ENCODE peak calls at places on chromosomes 4 and X, in nine cellular contexts. One of them, this sample, is unnamed.

GRCh38 chr4:175470141-175470540 is 341.9 kb downstream of the GPM6A start:
- DNase-seq in fibroblast of mammary gland: no peak
- DNase-seq in tibial nerve: no peak
- DNase-seq in mucosa of descending colon: no peak
- DNase-seq in NCI-H460: no peak
- DNase-seq in NCI-H1417: no peak
- DNase-seq in cardiac fibroblast: no peak
- DNase-seq in iPS-NIHi11: no peak
- DNase-seq in ovary: no peak
- DNase-seq in this sample: no peak

GRCh38 chr4:153115322-153116100 is 88.7 kb upstream of the TRIM2 start:
- DNase-seq in ovary: no peak
- DNase-seq in NCI-H1417: no peak
- DNase-seq in cardiac fibroblast: peak; percentile 54
- DNase-seq in mucosa of descending colon: peak; percentile 38
- DNase-seq in NCI-H460: no peak
- DNase-seq in iPS-NIHi11: no peak
- DNase-seq in fibroblast of mammary gland: peak; percentile 80
- DNase-seq in tibial nerve: no peak
- DNase-seq in this sample: no peak

GRCh38 chr4:139301821-139302611 is at the start of gene NDUFC1:
- DNase-seq in NCI-H460: no peak
- DNase-seq in iPS-NIHi11: peak; percentile 54
- DNase-seq in mucosa of descending colon: peak; percentile 66
- DNase-seq in tibial nerve: peak; percentile 38
- DNase-seq in fibroblast of mammary gland: peak; percentile 36
- DNase-seq in NCI-H1417: peak; percentile 13
- DNase-seq in cardiac fibroblast: peak; percentile 47
- DNase-seq in ovary: peak; percentile 70
- DNase-seq in this sample: peak; percentile 75

GRCh38 chr4:132334081-132334480 is 815.0 kb upstream of the PCDH10 start:
- DNase-seq in mucosa of descending colon: no peak
- DNase-seq in iPS-NIHi11: no peak
- DNase-seq in fibroblast of mammary gland: peak; percentile 7
- DNase-seq in cardiac fibroblast: peak; percentile 19
- DNase-seq in NCI-H1417: no peak
- DNase-seq in tibial nerve: no peak
- DNase-seq in ovary: no peak
- DNase-seq in NCI-H460: no peak
- DNase-seq in this sample: no peak

GRCh38 chr4:52713456-52713937 is 37.7 kb downstream of the ERVMER34-1 start:
- DNase-seq in ovary: no peak
- DNase-seq in tibial nerve: no peak
- DNase-seq in fibroblast of mammary gland: no peak
- DNase-seq in cardiac fibroblast: peak; percentile 8
- DNase-seq in mucosa of descending colon: no peak
- DNase-seq in NCI-H460: no peak
- DNase-seq in iPS-NIHi11: no peak
- DNase-seq in NCI-H1417: no peak
- DNase-seq in this sample: no peak

GRCh38 chr4:112942077-112942476 is 107.4 kb upstream of the ANK2 start:
- DNase-seq in NCI-H1417: no peak
- DNase-seq in mucosa of descending colon: no peak
- DNase-seq in cardiac fibroblast: no peak
- DNase-seq in tibial nerve: no peak
- DNase-seq in ovary: no peak
- DNase-seq in fibroblast of mammary gland: no peak
- DNase-seq in iPS-NIHi11: no peak
- DNase-seq in NCI-H460: no peak
- DNase-seq in this sample: no peak

GRCh38 chrX:110201799-110202198 is 116.1 kb downstream of the AMMECR1 start:
- DNase-seq in mucosa of descending colon: no peak
- DNase-seq in tibial nerve: no peak
- DNase-seq in iPS-NIHi11: no peak
- DNase-seq in ovary: no peak
- DNase-seq in NCI-H460: no peak
- DNase-seq in fibroblast of mammary gland: peak; percentile 44
- DNase-seq in cardiac fibroblast: no peak
- DNase-seq in NCI-H1417: no peak
- DNase-seq in this sample: no peak

GRCh38 chrX:153565996-153566580 is 32.9 kb downstream of the CCNQ start:
- DNase-seq in tibial nerve: no peak
- DNase-seq in mucosa of descending colon: no peak
- DNase-seq in cardiac fibroblast: no peak
- DNase-seq in iPS-NIHi11: peak; percentile 64
- DNase-seq in ovary: no peak
- DNase-seq in NCI-H1417: no peak
- DNase-seq in fibroblast of mammary gland: no peak
- DNase-seq in NCI-H460: no peak
- DNase-seq in this sample: peak; percentile 52

GRCh38 chrX:132226169-132226568 is 6.9 kb upstream of the RAP2C start:
- DNase-seq in mucosa of descending colon: no peak
- DNase-seq in ovary: no peak
- DNase-seq in NCI-H1417: peak; percentile 1
- DNase-seq in tibial nerve: no peak
- DNase-seq in NCI-H460: no peak
- DNase-seq in iPS-NIHi11: no peak
- DNase-seq in fibroblast of mammary gland: peak; percentile 27
- DNase-seq in cardiac fibroblast: peak; percentile 27
- DNase-seq in this sample: no peak

GRCh38 chr4:173025131-173025530 is 143.5 kb upstream of the GALNT7 start:
- DNase-seq in NCI-H460: peak; percentile 52
- DNase-seq in ovary: no peak
- DNase-seq in tibial nerve: peak; percentile 83
- DNase-seq in iPS-NIHi11: peak; percentile 70
- DNase-seq in fibroblast of mammary gland: peak; percentile 77
- DNase-seq in cardiac fibroblast: peak; percentile 83
- DNase-seq in NCI-H1417: peak; percentile 58
- DNase-seq in mucosa of descending colon: peak; percentile 89
- DNase-seq in this sample: peak; percentile 60

GRCh38 chr4:71494539-71494938 is 155.7 kb downstream of the SLC4A4 start:
- DNase-seq in tibial nerve: no peak
- DNase-seq in ovary: no peak
- DNase-seq in NCI-H460: no peak
- DNase-seq in fibroblast of mammary gland: no peak
- DNase-seq in NCI-H1417: no peak
- DNase-seq in cardiac fibroblast: no peak
- DNase-seq in mucosa of descending colon: no peak
- DNase-seq in iPS-NIHi11: no peak
- DNase-seq in this sample: no peak

GRCh38 chrX:113275769-113276168 is 435.1 kb upstream of the AMOT start:
- DNase-seq in mucosa of descending colon: no peak
- DNase-seq in cardiac fibroblast: no peak
- DNase-seq in fibroblast of mammary gland: no peak
- DNase-seq in NCI-H460: no peak
- DNase-seq in ovary: no peak
- DNase-seq in NCI-H1417: no peak
- DNase-seq in iPS-NIHi11: peak; percentile 5
- DNase-seq in tibial nerve: no peak
- DNase-seq in this sample: no peak

GRCh38 chr4:147017081-147017480 is 71.4 kb upstream of the TTC29 start:
- DNase-seq in NCI-H460: no peak
- DNase-seq in fibroblast of mammary gland: peak; percentile 60
- DNase-seq in NCI-H1417: no peak
- DNase-seq in tibial nerve: no peak
- DNase-seq in mucosa of descending colon: no peak
- DNase-seq in cardiac fibroblast: peak; percentile 5
- DNase-seq in ovary: no peak
- DNase-seq in iPS-NIHi11: no peak
- DNase-seq in this sample: no peak

GRCh38 chr4:155999743-156000142 is 46.1 kb upstream of the CTSO start:
- DNase-seq in NCI-H1417: no peak
- DNase-seq in fibroblast of mammary gland: peak; percentile 29
- DNase-seq in mucosa of descending colon: no peak
- DNase-seq in NCI-H460: no peak
- DNase-seq in tibial nerve: peak; percentile 36
- DNase-seq in iPS-NIHi11: peak; percentile 66
- DNase-seq in cardiac fibroblast: peak; percentile 5
- DNase-seq in ovary: no peak
- DNase-seq in this sample: peak; percentile 80

GRCh38 chr4:77074961-77075855 is 581 bp downstream of the CCNI start:
- DNase-seq in fibroblast of mammary gland: peak; percentile 70
- DNase-seq in NCI-H1417: peak; percentile 24
- DNase-seq in ovary: peak; percentile 84
- DNase-seq in mucosa of descending colon: peak; percentile 71
- DNase-seq in iPS-NIHi11: peak; percentile 70
- DNase-seq in NCI-H460: no peak
- DNase-seq in cardiac fibroblast: peak; percentile 77
- DNase-seq in tibial nerve: peak; percentile 65
- DNase-seq in this sample: peak; percentile 73

GRCh38 chr4:183602444-183603102 is 56.4 kb downstream of the RWDD4 start:
- DNase-seq in NCI-H1417: no peak
- DNase-seq in cardiac fibroblast: peak; percentile 45
- DNase-seq in mucosa of descending colon: peak; percentile 7
- DNase-seq in iPS-NIHi11: no peak
- DNase-seq in tibial nerve: no peak
- DNase-seq in ovary: no peak
- DNase-seq in NCI-H460: peak; percentile 18
- DNase-seq in fibroblast of mammary gland: peak; percentile 49
- DNase-seq in this sample: no peak

GRCh38 chrX:102739642-102740041 is 19.1 kb downstream of the GPRASP3 start:
- DNase-seq in NCI-H1417: no peak
- DNase-seq in mucosa of descending colon: no peak
- DNase-seq in ovary: no peak
- DNase-seq in tibial nerve: no peak
- DNase-seq in NCI-H460: no peak
- DNase-seq in iPS-NIHi11: no peak
- DNase-seq in fibroblast of mammary gland: no peak
- DNase-seq in cardiac fibroblast: peak; percentile 7
- DNase-seq in this sample: no peak

GRCh38 chr4:143411527-143412480 is 75.1 kb downstream of the GAB1 start:
- DNase-seq in cardiac fibroblast: peak; percentile 40
- DNase-seq in mucosa of descending colon: no peak
- DNase-seq in fibroblast of mammary gland: peak; percentile 58
- DNase-seq in NCI-H460: no peak
- DNase-seq in ovary: no peak
- DNase-seq in tibial nerve: no peak
- DNase-seq in iPS-NIHi11: no peak
- DNase-seq in NCI-H1417: no peak
- DNase-seq in this sample: no peak

GRCh38 chr4:174450452-174450851 is 71.8 kb downstream of the HPGD start:
- DNase-seq in fibroblast of mammary gland: no peak
- DNase-seq in NCI-H460: no peak
- DNase-seq in NCI-H1417: no peak
- DNase-seq in ovary: no peak
- DNase-seq in mucosa of descending colon: no peak
- DNase-seq in iPS-NIHi11: no peak
- DNase-seq in tibial nerve: no peak
- DNase-seq in cardiac fibroblast: peak; percentile 38
- DNase-seq in this sample: no peak

GRCh38 chrX:49995021-49995731 is 72.8 kb downstream of the CLCN5 start:
- DNase-seq in fibroblast of mammary gland: peak; percentile 53
- DNase-seq in iPS-NIHi11: no peak
- DNase-seq in cardiac fibroblast: peak; percentile 80
- DNase-seq in NCI-H460: peak; percentile 19
- DNase-seq in mucosa of descending colon: no peak
- DNase-seq in NCI-H1417: no peak
- DNase-seq in ovary: no peak
- DNase-seq in tibial nerve: no peak
- DNase-seq in this sample: no peak